ENCODE peak calls at places on chromosomes 7 and 10, in ten cellular contexts. One of them, this sample, is unnamed.

GRCh38 chr10:80407836-80408197 is 534 bp upstream of the PRXL2A start:
- DNase-seq in stimulated activated CD4-positive, alpha-beta T cell treated with anti-CD3 and anti-CD28 coated beads, Interleukin-2, amount 100 ng/mL, for 24 hours: peak
- DNase-seq in right cardiac atrium: peak
- DNase-seq in MM.1S: no peak
- DNase-seq in NCI-H510A treated with DMSO at 0.1 percent for 48 hours: peak
- DNase-seq in EL: no peak
- DNase-seq in NCI-H460: peak
- DNase-seq in H9: peak
- DNase-seq in left kidney: peak
- DNase-seq in AG09309: no peak
- DNase-seq in this sample: peak

GRCh38 chr7:159015081-159015893 is 129.4 kb downstream of the VIPR2 start:
- DNase-seq in stimulated activated CD4-positive, alpha-beta T cell treated with anti-CD3 and anti-CD28 coated beads, Interleukin-2, amount 100 ng/mL, for 24 hours: no peak
- DNase-seq in right cardiac atrium: peak
- DNase-seq in MM.1S: no peak
- DNase-seq in NCI-H510A treated with DMSO at 0.1 percent for 48 hours: peak
- DNase-seq in EL: peak
- DNase-seq in NCI-H460: peak
- DNase-seq in H9: no peak
- DNase-seq in left kidney: peak
- DNase-seq in AG09309: no peak
- DNase-seq in this sample: no peak

GRCh38 chr7:70334295-70334694 is 736.0 kb downstream of the AUTS2 start:
- DNase-seq in stimulated activated CD4-positive, alpha-beta T cell treated with anti-CD3 and anti-CD28 coated beads, Interleukin-2, amount 100 ng/mL, for 24 hours: no peak
- DNase-seq in right cardiac atrium: no peak
- DNase-seq in MM.1S: no peak
- DNase-seq in NCI-H510A treated with DMSO at 0.1 percent for 48 hours: no peak
- DNase-seq in EL: no peak
- DNase-seq in NCI-H460: no peak
- DNase-seq in H9: no peak
- DNase-seq in left kidney: no peak
- DNase-seq in AG09309: no peak
- DNase-seq in this sample: no peak

GRCh38 chr7:157946398-157947060 is 609.7 kb downstream of the DNAJB6 start:
- DNase-seq in stimulated activated CD4-positive, alpha-beta T cell treated with anti-CD3 and anti-CD28 coated beads, Interleukin-2, amount 100 ng/mL, for 24 hours: no peak
- DNase-seq in right cardiac atrium: no peak
- DNase-seq in MM.1S: no peak
- DNase-seq in NCI-H510A treated with DMSO at 0.1 percent for 48 hours: no peak
- DNase-seq in EL: no peak
- DNase-seq in NCI-H460: no peak
- DNase-seq in H9: no peak
- DNase-seq in left kidney: no peak
- DNase-seq in AG09309: no peak
- DNase-seq in this sample: no peak

GRCh38 chr10:48845512-48845911 is 94.1 kb downstream of the LRRC18 start:
- DNase-seq in stimulated activated CD4-positive, alpha-beta T cell treated with anti-CD3 and anti-CD28 coated beads, Interleukin-2, amount 100 ng/mL, for 24 hours: no peak
- DNase-seq in right cardiac atrium: no peak
- DNase-seq in MM.1S: no peak
- DNase-seq in NCI-H510A treated with DMSO at 0.1 percent for 48 hours: no peak
- DNase-seq in EL: no peak
- DNase-seq in NCI-H460: no peak
- DNase-seq in H9: no peak
- DNase-seq in left kidney: no peak
- DNase-seq in AG09309: no peak
- DNase-seq in this sample: no peak

GRCh38 chr7:97001656-97002554 is 3.4 kb upstream of the DLX6 start:
- DNase-seq in stimulated activated CD4-positive, alpha-beta T cell treated with anti-CD3 and anti-CD28 coated beads, Interleukin-2, amount 100 ng/mL, for 24 hours: no peak
- DNase-seq in right cardiac atrium: no peak
- DNase-seq in MM.1S: no peak
- DNase-seq in NCI-H510A treated with DMSO at 0.1 percent for 48 hours: no peak
- DNase-seq in EL: no peak
- DNase-seq in NCI-H460: no peak
- DNase-seq in H9: peak
- DNase-seq in left kidney: peak
- DNase-seq in AG09309: no peak
- DNase-seq in this sample: no peak

GRCh38 chr10:122362621-122363020 is 11.9 kb upstream of the PLEKHA1 start:
- DNase-seq in stimulated activated CD4-positive, alpha-beta T cell treated with anti-CD3 and anti-CD28 coated beads, Interleukin-2, amount 100 ng/mL, for 24 hours: no peak
- DNase-seq in right cardiac atrium: no peak
- DNase-seq in MM.1S: no peak
- DNase-seq in NCI-H510A treated with DMSO at 0.1 percent for 48 hours: peak
- DNase-seq in EL: no peak
- DNase-seq in NCI-H460: no peak
- DNase-seq in H9: no peak
- DNase-seq in left kidney: no peak
- DNase-seq in AG09309: no peak
- DNase-seq in this sample: no peak

GRCh38 chr10:59580257-59580863 is 129.3 kb downstream of the SLC16A9 start:
- DNase-seq in stimulated activated CD4-positive, alpha-beta T cell treated with anti-CD3 and anti-CD28 coated beads, Interleukin-2, amount 100 ng/mL, for 24 hours: no peak
- DNase-seq in right cardiac atrium: no peak
- DNase-seq in MM.1S: peak
- DNase-seq in NCI-H510A treated with DMSO at 0.1 percent for 48 hours: peak
- DNase-seq in EL: peak
- DNase-seq in NCI-H460: peak
- DNase-seq in H9: no peak
- DNase-seq in left kidney: peak
- DNase-seq in AG09309: peak
- DNase-seq in this sample: no peak

GRCh38 chr10:44143556-44143955 is 241.3 kb downstream of the CXCL12 start:
- DNase-seq in stimulated activated CD4-positive, alpha-beta T cell treated with anti-CD3 and anti-CD28 coated beads, Interleukin-2, amount 100 ng/mL, for 24 hours: no peak
- DNase-seq in right cardiac atrium: no peak
- DNase-seq in MM.1S: no peak
- DNase-seq in NCI-H510A treated with DMSO at 0.1 percent for 48 hours: no peak
- DNase-seq in EL: no peak
- DNase-seq in NCI-H460: no peak
- DNase-seq in H9: no peak
- DNase-seq in left kidney: no peak
- DNase-seq in AG09309: no peak
- DNase-seq in this sample: no peak

GRCh38 chr7:105664816-105665525 is 83.7 kb upstream of the EFCAB10 start:
- DNase-seq in stimulated activated CD4-positive, alpha-beta T cell treated with anti-CD3 and anti-CD28 coated beads, Interleukin-2, amount 100 ng/mL, for 24 hours: no peak
- DNase-seq in right cardiac atrium: no peak
- DNase-seq in MM.1S: no peak
- DNase-seq in NCI-H510A treated with DMSO at 0.1 percent for 48 hours: peak
- DNase-seq in EL: peak
- DNase-seq in NCI-H460: no peak
- DNase-seq in H9: peak
- DNase-seq in left kidney: no peak
- DNase-seq in AG09309: no peak
- DNase-seq in this sample: no peak

GRCh38 chr10:100346351-100346764 is 675 bp upstream of the SCD start:
- DNase-seq in stimulated activated CD4-positive, alpha-beta T cell treated with anti-CD3 and anti-CD28 coated beads, Interleukin-2, amount 100 ng/mL, for 24 hours: peak
- DNase-seq in right cardiac atrium: peak
- DNase-seq in MM.1S: peak
- DNase-seq in NCI-H510A treated with DMSO at 0.1 percent for 48 hours: peak
- DNase-seq in EL: peak
- DNase-seq in NCI-H460: no peak
- DNase-seq in H9: peak
- DNase-seq in left kidney: peak
- DNase-seq in AG09309: no peak
- DNase-seq in this sample: peak

GRCh38 chr7:47647213-47647985 is 65.5 kb upstream of the TNS3 start:
- DNase-seq in stimulated activated CD4-positive, alpha-beta T cell treated with anti-CD3 and anti-CD28 coated beads, Interleukin-2, amount 100 ng/mL, for 24 hours: no peak
- DNase-seq in right cardiac atrium: no peak
- DNase-seq in MM.1S: peak
- DNase-seq in NCI-H510A treated with DMSO at 0.1 percent for 48 hours: peak
- DNase-seq in EL: no peak
- DNase-seq in NCI-H460: no peak
- DNase-seq in H9: no peak
- DNase-seq in left kidney: no peak
- DNase-seq in AG09309: no peak
- DNase-seq in this sample: no peak

GRCh38 chr10:71512794-71513379 is 116.2 kb downstream of the CDH23 start:
- DNase-seq in stimulated activated CD4-positive, alpha-beta T cell treated with anti-CD3 and anti-CD28 coated beads, Interleukin-2, amount 100 ng/mL, for 24 hours: no peak
- DNase-seq in right cardiac atrium: peak
- DNase-seq in MM.1S: no peak
- DNase-seq in NCI-H510A treated with DMSO at 0.1 percent for 48 hours: peak
- DNase-seq in EL: peak
- DNase-seq in NCI-H460: no peak
- DNase-seq in H9: no peak
- DNase-seq in left kidney: peak
- DNase-seq in AG09309: no peak
- DNase-seq in this sample: no peak

GRCh38 chr10:6722616-6723004 is 142.5 kb upstream of the PRKCQ start:
- DNase-seq in stimulated activated CD4-positive, alpha-beta T cell treated with anti-CD3 and anti-CD28 coated beads, Interleukin-2, amount 100 ng/mL, for 24 hours: peak
- DNase-seq in right cardiac atrium: no peak
- DNase-seq in MM.1S: no peak
- DNase-seq in NCI-H510A treated with DMSO at 0.1 percent for 48 hours: no peak
- DNase-seq in EL: peak
- DNase-seq in NCI-H460: no peak
- DNase-seq in H9: no peak
- DNase-seq in left kidney: no peak
- DNase-seq in AG09309: no peak
- DNase-seq in this sample: no peak

GRCh38 chr10:101772017-101772894 is 3.7 kb downstream of the FGF8 start:
- DNase-seq in stimulated activated CD4-positive, alpha-beta T cell treated with anti-CD3 and anti-CD28 coated beads, Interleukin-2, amount 100 ng/mL, for 24 hours: no peak
- DNase-seq in right cardiac atrium: no peak
- DNase-seq in MM.1S: no peak
- DNase-seq in NCI-H510A treated with DMSO at 0.1 percent for 48 hours: no peak
- DNase-seq in EL: no peak
- DNase-seq in NCI-H460: no peak
- DNase-seq in H9: no peak
- DNase-seq in left kidney: no peak
- DNase-seq in AG09309: no peak
- DNase-seq in this sample: no peak

GRCh38 chr10:82982110-82982608 is 1107.2 kb downstream of the NRG3 start:
- DNase-seq in stimulated activated CD4-positive, alpha-beta T cell treated with anti-CD3 and anti-CD28 coated beads, Interleukin-2, amount 100 ng/mL, for 24 hours: no peak
- DNase-seq in right cardiac atrium: no peak
- DNase-seq in MM.1S: no peak
- DNase-seq in NCI-H510A treated with DMSO at 0.1 percent for 48 hours: no peak
- DNase-seq in EL: peak
- DNase-seq in NCI-H460: no peak
- DNase-seq in H9: no peak
- DNase-seq in left kidney: no peak
- DNase-seq in AG09309: peak
- DNase-seq in this sample: no peak

GRCh38 chr7:157784114-157784835 is 447.5 kb downstream of the DNAJB6 start:
- DNase-seq in stimulated activated CD4-positive, alpha-beta T cell treated with anti-CD3 and anti-CD28 coated beads, Interleukin-2, amount 100 ng/mL, for 24 hours: no peak
- DNase-seq in right cardiac atrium: no peak
- DNase-seq in MM.1S: no peak
- DNase-seq in NCI-H510A treated with DMSO at 0.1 percent for 48 hours: no peak
- DNase-seq in EL: no peak
- DNase-seq in NCI-H460: no peak
- DNase-seq in H9: no peak
- DNase-seq in left kidney: no peak
- DNase-seq in AG09309: no peak
- DNase-seq in this sample: no peak

GRCh38 chr10:513393-513792 is 176.1 kb downstream of the DIP2C start:
- DNase-seq in stimulated activated CD4-positive, alpha-beta T cell treated with anti-CD3 and anti-CD28 coated beads, Interleukin-2, amount 100 ng/mL, for 24 hours: no peak
- DNase-seq in right cardiac atrium: no peak
- DNase-seq in MM.1S: peak
- DNase-seq in NCI-H510A treated with DMSO at 0.1 percent for 48 hours: no peak
- DNase-seq in EL: no peak
- DNase-seq in NCI-H460: no peak
- DNase-seq in H9: no peak
- DNase-seq in left kidney: no peak
- DNase-seq in AG09309: no peak
- DNase-seq in this sample: no peak

GRCh38 chr7:123154231-123154860 is 45.4 kb downstream of the SLC13A1 start:
- DNase-seq in stimulated activated CD4-positive, alpha-beta T cell treated with anti-CD3 and anti-CD28 coated beads, Interleukin-2, amount 100 ng/mL, for 24 hours: peak
- DNase-seq in right cardiac atrium: peak
- DNase-seq in MM.1S: peak
- DNase-seq in NCI-H510A treated with DMSO at 0.1 percent for 48 hours: peak
- DNase-seq in EL: peak
- DNase-seq in NCI-H460: peak
- DNase-seq in H9: peak
- DNase-seq in left kidney: peak
- DNase-seq in AG09309: peak
- DNase-seq in this sample: peak

GRCh38 chr10:110759523-110759922 is 112.2 kb upstream of the PDCD4 start:
- DNase-seq in stimulated activated CD4-positive, alpha-beta T cell treated with anti-CD3 and anti-CD28 coated beads, Interleukin-2, amount 100 ng/mL, for 24 hours: no peak
- DNase-seq in right cardiac atrium: no peak
- DNase-seq in MM.1S: no peak
- DNase-seq in NCI-H510A treated with DMSO at 0.1 percent for 48 hours: no peak
- DNase-seq in EL: no peak
- DNase-seq in NCI-H460: no peak
- DNase-seq in H9: no peak
- DNase-seq in left kidney: no peak
- DNase-seq in AG09309: no peak
- DNase-seq in this sample: no peak

GRCh38 chr7:128777156-128778123 is 1.8 kb upstream of the OPN1SW start:
- DNase-seq in stimulated activated CD4-positive, alpha-beta T cell treated with anti-CD3 and anti-CD28 coated beads, Interleukin-2, amount 100 ng/mL, for 24 hours: no peak
- DNase-seq in right cardiac atrium: no peak
- DNase-seq in MM.1S: no peak
- DNase-seq in NCI-H510A treated with DMSO at 0.1 percent for 48 hours: no peak
- DNase-seq in EL: no peak
- DNase-seq in NCI-H460: no peak
- DNase-seq in H9: no peak
- DNase-seq in left kidney: no peak
- DNase-seq in AG09309: no peak
- DNase-seq in this sample: no peak

GRCh38 chr7:40700653-40701475 is 566.1 kb downstream of the SUGCT start:
- DNase-seq in stimulated activated CD4-positive, alpha-beta T cell treated with anti-CD3 and anti-CD28 coated beads, Interleukin-2, amount 100 ng/mL, for 24 hours: peak
- DNase-seq in right cardiac atrium: no peak
- DNase-seq in MM.1S: no peak
- DNase-seq in NCI-H510A treated with DMSO at 0.1 percent for 48 hours: no peak
- DNase-seq in EL: peak
- DNase-seq in NCI-H460: no peak
- DNase-seq in H9: peak
- DNase-seq in left kidney: peak
- DNase-seq in AG09309: peak
- DNase-seq in this sample: no peak